ENCODE peak calls at places on chromosome 2, in four cellular contexts. P is prostate gland, Y is GM23338, V is spleen. M is an unnamed sample.

GRCh38 chr2:101112772-101113157 is 38.4 kb downstream of the TBC1D8 start:
- DNase-seq in V (no peak), P (no peak), Y (no peak), M (no peak)

GRCh38 chr2:88765154-88765948 is 73.9 kb downstream of the RPIA start:
- DNase-seq in Y (peak; percentile 84), P (no peak), V (peak; percentile 81), M (no peak)

GRCh38 chr2:177784449-177784845 is 288.1 kb downstream of the PDE11A start:
- DNase-seq in Y (no peak), P (peak; percentile 60), V (no peak), M (no peak)

GRCh38 chr2:84942964-84943421 is 28.0 kb upstream of the KCMF1 start:
- DNase-seq in V (no peak), P (no peak), Y (no peak), M (no peak)

GRCh38 chr2:161136696-161137324 is 23.4 kb upstream of the TANK start:
- DNase-seq in V (no peak), Y (no peak), P (no peak), M (no peak)

GRCh38 chr2:212549463-212549862 is 10.9 kb upstream of the ERBB4 start:
- DNase-seq in V (no peak), P (no peak), Y (no peak), M (no peak)

GRCh38 chr2:82795446-82795845 is 1663.6 kb downstream of the SUCLG1 start:
- DNase-seq in V (no peak), Y (no peak), P (no peak), M (no peak)

GRCh38 chr2:32128636-32129035 is 37.0 kb upstream of the SLC30A6 start:
- DNase-seq in Y (no peak), P (no peak), V (no peak), M (no peak)

GRCh38 chr2:111668741-111669140 is 215.3 kb downstream of the ANAPC1 start:
- DNase-seq in P (no peak), Y (no peak), V (no peak), M (peak; percentile 34)

GRCh38 chr2:227125506-227125905 is 38.5 kb downstream of the COL4A4 start:
- DNase-seq in Y (peak; percentile 63), V (no peak), P (no peak), M (no peak)

GRCh38 chr2:46087492-46087891 is 209.7 kb upstream of the EPAS1 start:
- DNase-seq in Y (no peak), V (no peak), P (no peak), M (no peak)
- TF ChIP-seq POLR2AphosphoS5 in Y (no peak), V (no peak), P (no peak), M (no peak)

GRCh38 chr2:233213975-233214374 is 37.5 kb upstream of the ATG16L1 start:
- DNase-seq in Y (no peak), V (peak; percentile 45), P (no peak), M (no peak)
- H3K4me1 ChIP-seq in Y (peaks cover 26% of the 10 kb centered on the region), V (no peaks in the 10 kb centered on the region), P (peaks cover 5% of the 10 kb centered on the region), M (peaks cover 29% of the 10 kb centered on the region)

DNA sequence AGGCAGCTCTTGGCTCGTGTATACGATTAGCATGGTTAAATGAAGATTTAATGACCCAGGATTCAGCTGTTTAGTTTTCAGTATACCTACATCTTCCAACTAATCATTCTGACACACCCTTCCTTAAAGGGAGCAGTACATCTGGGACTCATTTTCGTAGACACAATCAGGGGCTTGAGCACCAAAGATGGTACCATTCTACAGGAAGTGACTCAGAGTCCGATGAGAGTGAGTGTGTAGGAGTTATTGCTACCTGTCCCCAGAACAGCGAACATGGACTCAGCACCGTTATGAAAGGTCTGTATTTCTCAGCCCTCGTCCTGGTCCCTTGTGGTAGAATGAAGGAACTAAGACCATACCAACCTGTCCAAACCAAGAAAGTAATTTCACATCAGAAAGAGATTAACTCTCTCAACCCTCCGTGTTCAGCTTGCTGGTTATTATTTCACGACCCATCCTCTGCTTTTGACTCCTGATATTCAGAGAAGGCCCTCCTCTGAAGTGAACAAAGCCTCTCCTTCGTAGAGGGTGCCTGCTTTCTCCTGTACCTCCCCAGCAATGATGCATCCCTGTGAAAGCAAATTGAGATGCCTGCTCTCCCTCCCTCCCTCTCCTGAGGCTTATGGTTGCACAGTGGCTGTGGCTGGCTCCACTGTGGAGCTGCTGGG is 214.8 kb downstream of the MTX2 start:
- DNase-seq in P (no peak), Y (no peak), V (no peak), M (no peak)
- TF ChIP-seq CTCF in P (no peak), Y (no peak), V (no peak), M (no peak)

DNA sequence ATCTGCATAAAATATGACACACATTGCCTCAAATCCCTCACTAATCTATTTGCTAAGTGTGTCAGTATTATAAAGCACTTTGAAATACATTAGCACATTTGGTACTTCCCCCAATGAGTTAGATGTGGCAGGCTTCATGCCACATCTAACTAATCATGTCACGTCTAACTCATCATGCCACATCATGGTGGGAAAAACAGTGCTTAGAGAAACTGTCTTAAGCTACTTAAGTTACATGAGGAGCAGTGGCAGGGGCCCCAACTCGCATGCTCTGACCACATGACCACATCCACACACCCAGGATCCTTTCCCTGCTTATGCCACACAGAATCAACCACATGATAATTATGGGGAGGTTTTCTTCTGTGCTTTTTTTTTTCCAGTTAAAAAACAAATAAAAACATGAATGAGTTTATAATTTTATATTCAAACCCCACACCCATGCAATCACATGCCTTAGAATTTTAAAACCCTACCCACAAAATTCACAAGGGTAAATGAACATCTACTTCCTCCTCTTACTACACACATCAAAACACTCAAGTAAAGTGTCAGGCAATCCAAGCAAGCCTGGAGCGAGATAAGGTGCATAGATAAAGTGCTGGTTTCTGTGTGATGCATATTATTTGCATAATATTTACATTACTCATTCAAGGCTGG is 1.6 kb downstream of the ABCA12 start:
- DNase-seq in Y (no peak), V (no peak), P (no peak), M (no peak)
- TF ChIP-seq POLR2AphosphoS5 in Y (no peak), V (no peak), P (no peak), M (no peak)

DNA sequence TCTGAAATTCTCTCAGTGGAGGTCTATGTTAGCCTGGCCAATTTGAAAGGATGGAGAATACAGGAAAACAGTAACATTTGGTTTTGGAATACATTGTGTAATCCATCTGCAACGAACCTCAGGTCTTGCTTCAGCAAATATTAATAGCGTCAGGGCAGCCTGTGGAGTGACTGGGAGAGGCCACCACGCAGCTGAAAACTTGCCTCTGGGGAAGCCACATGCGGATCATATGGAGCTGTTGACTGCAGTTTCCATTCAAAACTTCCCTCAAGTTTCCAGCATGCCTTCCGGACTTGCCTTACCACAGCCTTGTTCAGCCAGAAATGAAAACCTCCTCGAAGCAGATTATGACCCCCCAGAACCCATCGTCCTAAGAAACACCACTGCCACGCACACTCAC is 25.7 kb downstream of the BCL11A start:
- DNase-seq in Y (no peak), P (no peak), V (no peak), M (peak; percentile 68)
- H3K4me1 ChIP-seq in Y (peaks cover 88% of the 10 kb centered on the region), P (no peaks in the 10 kb centered on the region), V (peaks cover 40% of the 10 kb centered on the region), M (peaks cover 16% of the 10 kb centered on the region)

GRCh38 chr2:499726-500125 is 177.5 kb downstream of the TMEM18 start:
- DNase-seq in Y (no peak), P (no peak), V (no peak), M (no peak)

GRCh38 chr2:501667-502066 is 175.5 kb downstream of the TMEM18 start:
- DNase-seq in V (no peak), Y (no peak), P (no peak), M (no peak)

GRCh38 chr2:503288-503999 is 173.8 kb downstream of the TMEM18 start:
- DNase-seq in V (no peak), Y (no peak), P (no peak), M (no peak)

GRCh38 chr2:502831-503230 is 174.4 kb downstream of the TMEM18 start:
- DNase-seq in V (no peak), Y (no peak), P (no peak), M (no peak)

DNA sequence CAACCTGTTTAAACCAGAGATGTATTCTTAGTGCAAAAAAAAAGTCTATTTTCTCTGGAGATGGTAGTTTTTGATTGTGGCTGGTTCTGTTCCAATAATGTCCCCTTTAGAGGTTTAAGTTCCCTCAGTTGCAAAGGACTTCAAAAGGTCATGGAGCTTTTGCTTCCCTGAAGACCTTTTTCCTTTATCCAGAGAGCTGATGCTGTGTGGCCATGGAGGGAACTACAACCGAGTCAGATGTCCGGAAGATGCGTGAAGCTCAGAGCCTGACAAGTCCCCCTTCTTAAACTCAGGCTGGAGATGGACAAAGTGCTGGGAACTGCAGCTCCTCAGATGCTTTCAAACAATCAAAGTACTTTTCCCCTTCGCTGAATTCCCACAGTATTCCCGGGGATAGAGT is 176.1 kb downstream of the TMEM18 start:
- DNase-seq in V (no peak), Y (peak; percentile 62), P (no peak), M (no peak)
- TF ChIP-seq CTCF in V (no peak), Y (peak; percentile 32), P (no peak), M (no peak)